ENCODE peak calls at places on chromosome 17, in ten cellular contexts. H is Calu3, A is Daoy, K is cardiac muscle cell, V is posterior vena cava, I is iris pigment epithelial cell, R is NCI-H146, Y is brain microvascular endothelial cell, B is stomach, N is NCI-H510A treated with DMSO at 0.1 percent for 48 hours. F is an unnamed sample.

GRCh38 chr17:752620-753219 is 656 bp upstream of the GEMIN4 start:
- DNase-seq in A (peak), Y (peak), R (peak), N (peak), B (peak), K (peak), I (peak), H (no peak), V (peak), F (peak)

GRCh38 chr17:75817571-75817970 is 26.6 kb downstream of the UNC13D start:
- DNase-seq in V (no peak), I (no peak), B (no peak), H (no peak), K (no peak), A (no peak), Y (no peak), R (no peak), N (no peak), F (no peak)

GRCh38 chr17:58320163-58320558 is 8.4 kb downstream of the TSPOAP1 start:
- DNase-seq in K (no peak), I (no peak), A (no peak), N (no peak), H (no peak), Y (no peak), B (no peak), V (peak), R (no peak), F (no peak)

GRCh38 chr17:28598799-28599310 is at the start of gene SPAG5:
- DNase-seq in H (peak), R (peak), I (peak), K (peak), N (peak), A (peak), V (peak), Y (peak), B (peak), F (peak)

GRCh38 chr17:50318551-50319310 is 27.2 kb upstream of the XYLT2 start:
- DNase-seq in A (no peak), I (no peak), N (peak), K (no peak), V (peak), H (no peak), Y (no peak), R (no peak), B (no peak), F (no peak)

GRCh38 chr17:57624390-57624789 is 120.7 kb downstream of the CCDC182 start:
- DNase-seq in A (no peak), K (no peak), I (no peak), B (no peak), Y (no peak), N (no peak), H (no peak), R (no peak), V (peak), F (no peak)

GRCh38 chr17:7363311-7363710 is 8.4 kb downstream of the TMEM95 start:
- DNase-seq in B (no peak), R (no peak), A (peak), H (no peak), I (no peak), N (no peak), V (no peak), K (no peak), Y (peak), F (no peak)

GRCh38 chr17:63279498-63280230 is 166.4 kb downstream of the CYB561 start:
- DNase-seq in R (no peak), K (peak), H (no peak), V (no peak), Y (peak), N (no peak), A (peak), B (no peak), I (peak), F (peak)

GRCh38 chr17:77783991-77784820 is 174.3 kb upstream of the TNRC6C start:
- DNase-seq in N (no peak), A (no peak), Y (no peak), I (no peak), H (no peak), K (no peak), B (no peak), V (no peak), R (no peak), F (no peak)

GRCh38 chr17:35766903-35767510 is 6.3 kb downstream of the C17orf50 start:
- DNase-seq in N (peak), Y (no peak), R (peak), B (peak), A (no peak), V (no peak), K (peak), I (peak), H (peak), F (no peak)

GRCh38 chr17:21034350-21035235 is 8.2 kb downstream of the USP22 start:
- DNase-seq in A (no peak), I (peak), Y (no peak), K (peak), V (no peak), H (no peak), B (no peak), R (no peak), N (no peak), F (no peak)

GRCh38 chr17:29379084-29379811 is 10.9 kb upstream of the TAOK1 start:
- DNase-seq in A (no peak), I (peak), V (no peak), B (no peak), K (peak), H (no peak), N (peak), R (peak), Y (no peak), F (no peak)

GRCh38 chr17:63991611-63992010 is 6.5 kb upstream of the PRR29 start:
- DNase-seq in I (no peak), K (no peak), A (no peak), H (no peak), R (no peak), Y (no peak), V (peak), N (no peak), B (no peak), F (no peak)

GRCh38 chr17:40103742-40104095 is 3.3 kb upstream of the NR1D1 start:
- DNase-seq in N (no peak), V (no peak), K (no peak), B (no peak), R (no peak), Y (no peak), A (no peak), I (no peak), H (no peak), F (no peak)

GRCh38 chr17:40035162-40035559 is 19.0 kb downstream of the MED24 start:
- DNase-seq in H (peak), Y (peak), R (no peak), I (peak), N (peak), B (no peak), K (peak), V (no peak), A (peak), F (no peak)

GRCh38 chr17:43372273-43372911 is 26.4 kb upstream of the ARL4D start:
- DNase-seq in B (no peak), K (peak), R (no peak), V (no peak), H (no peak), I (no peak), Y (no peak), N (no peak), A (no peak), F (no peak)

GRCh38 chr17:76529224-76529642 is 8.3 kb downstream of the CYGB start:
- DNase-seq in Y (peak), B (peak), R (no peak), A (peak), H (no peak), I (peak), V (peak), N (no peak), K (peak), F (peak)

GRCh38 chr17:64004903-64005733 is 7.0 kb downstream of the PRR29 start:
- DNase-seq in Y (no peak), B (peak), I (no peak), A (no peak), N (no peak), V (peak), H (no peak), R (no peak), K (no peak), F (no peak)

GRCh38 chr17:34182036-34182803 is 72.9 kb upstream of the CCL2 start:
- DNase-seq in K (no peak), V (no peak), A (no peak), R (no peak), I (no peak), B (no peak), Y (no peak), H (no peak), N (no peak), F (no peak)

GRCh38 chr17:6019959-6020358 is 50.2 kb upstream of the WSCD1 start:
- DNase-seq in R (no peak), Y (no peak), N (no peak), V (no peak), A (peak), K (no peak), H (no peak), I (no peak), B (no peak), F (no peak)

GRCh38 chr17:81348097-81349055 is 46.9 kb upstream of the BAHCC1 start:
- DNase-seq in B (peak), I (no peak), N (peak), R (peak), A (no peak), H (no peak), K (no peak), Y (no peak), V (no peak), F (no peak)

GRCh38 chr17:48812001-48812400 is 5.0 kb downstream of the TTLL6 start:
- DNase-seq in R (no peak), H (no peak), V (no peak), B (no peak), Y (no peak), I (no peak), K (no peak), N (no peak), A (no peak), F (no peak)

GRCh38 chr17:72576289-72576759 is 455.5 kb downstream of the SOX9 start:
- DNase-seq in B (no peak), V (no peak), K (no peak), R (no peak), N (no peak), Y (no peak), I (no peak), A (no peak), H (no peak), F (no peak)

GRCh38 chr17:51064061-51064735 is 56.5 kb downstream of the SPAG9 start:
- DNase-seq in I (no peak), V (no peak), Y (no peak), K (no peak), N (no peak), R (no peak), H (no peak), A (no peak), B (no peak), F (no peak)

GRCh38 chr17:1154704-1155103 is 25.1 kb downstream of the ABR start:
- DNase-seq in K (no peak), H (no peak), N (no peak), B (no peak), A (no peak), R (no peak), I (no peak), V (no peak), Y (no peak), F (no peak)

GRCh38 chr17:60748232-60748631 is 70.6 kb downstream of the BCAS3 start:
- DNase-seq in V (no peak), K (no peak), N (no peak), H (no peak), Y (no peak), R (no peak), A (no peak), B (no peak), I (no peak), F (no peak)

GRCh38 chr17:66301864-66302741 is at the start of gene PRKCA:
- DNase-seq in V (peak), H (peak), R (peak), Y (peak), B (peak), I (peak), A (peak), N (peak), K (peak), F (peak)

GRCh38 chr17:40419559-40420331 is 2.0 kb upstream of the TOP2A start:
- DNase-seq in V (no peak), N (peak), K (no peak), I (no peak), A (no peak), Y (no peak), R (peak), B (no peak), H (peak), F (no peak)

F was measured in GM04504.